ENCODE peak calls at places on chromosome 4, in seven cellular contexts. S is Calu3; U is T1000; P is stimulated activated CD8-positive, alpha-beta memory T cell treated with anti-CD3 and anti-CD28 coated beads, Interleukin-2, amount 100 ng/mL, for 48 hours; C is Right ventricle myocardium inferior; T is nephron progenitor cell; J is fibroblast of the conjunctiva. R is an unnamed sample.

GRCh38 chr4:113645771-113646455 is 115.6 kb downstream of the CAMK2D start:
- DNase-seq in U (peak), P (no peak), S (peak), T (no peak), C (no peak), J (no peak), R (no peak)

GRCh38 chr4:170091069-170091696 is 1.4 kb upstream of the AADAT start:
- DNase-seq in T (peak), U (no peak), J (no peak), P (no peak), S (peak), C (no peak), R (no peak)

GRCh38 chr4:85005865-85006377 is 39.4 kb upstream of the WDFY3 start:
- DNase-seq in T (no peak), C (no peak), S (peak), J (peak), U (peak), P (no peak), R (no peak)

GRCh38 chr4:114378306-114378903 is 220.2 kb upstream of the UGT8 start:
- DNase-seq in J (peak), T (no peak), U (no peak), S (peak), P (no peak), C (no peak), R (no peak)

GRCh38 chr4:99572527-99573240 is 1.9 kb upstream of the MTTP start:
- DNase-seq in T (no peak), P (no peak), C (no peak), J (no peak), U (no peak), S (no peak), R (no peak)

GRCh38 chr4:41622816-41623215 is 84.9 kb downstream of the LIMCH1 start:
- DNase-seq in P (no peak), C (no peak), J (no peak), U (no peak), T (no peak), S (no peak), R (no peak)

GRCh38 chr4:24168658-24169057 is 278.8 kb upstream of the PPARGC1A start:
- DNase-seq in T (no peak), S (no peak), P (no peak), J (no peak), C (no peak), U (no peak), R (no peak)

GRCh38 chr4:52868138-52868537 is 6.0 kb downstream of the RASL11B start:
- DNase-seq in S (no peak), P (no peak), J (no peak), C (peak), U (no peak), T (peak), R (no peak)

GRCh38 chr4:94570558-94570957 is 118.8 kb downstream of the PDLIM5 start:
- DNase-seq in P (no peak), J (no peak), C (no peak), U (no peak), S (no peak), T (peak), R (no peak)

GRCh38 chr4:23016981-23017380 is 324.2 kb downstream of the GBA3 start:
- DNase-seq in U (no peak), C (no peak), P (no peak), T (no peak), J (no peak), S (no peak), R (no peak)

GRCh38 chr4:156774422-156774821 is 197.2 kb downstream of the PDGFC start:
- DNase-seq in J (peak), U (no peak), S (no peak), C (peak), P (no peak), T (no peak), R (no peak)

GRCh38 chr4:1767058-1767769 is 25.9 kb upstream of the FGFR3 start:
- DNase-seq in J (no peak), S (peak), P (no peak), U (no peak), C (no peak), T (peak), R (no peak)

GRCh38 chr4:84298023-84298718 is 200.9 kb downstream of the NKX6-1 start:
- DNase-seq in U (no peak), C (no peak), J (no peak), T (no peak), P (no peak), S (no peak), R (no peak)

GRCh38 chr4:4555916-4556315 is 14.1 kb upstream of the STX18 start:
- DNase-seq in T (no peak), S (no peak), J (no peak), U (no peak), C (no peak), P (no peak), R (no peak)

GRCh38 chr4:87497141-87497540 is 32.0 kb downstream of the SPARCL1 start:
- DNase-seq in T (no peak), C (no peak), U (no peak), J (no peak), P (no peak), S (no peak), R (peak)

GRCh38 chr4:82360298-82361177 is 13.3 kb downstream of the HNRNPD start:
- DNase-seq in C (no peak), P (no peak), T (no peak), S (no peak), U (no peak), J (no peak), R (peak)

GRCh38 chr4:16505726-16506125 is 279.5 kb upstream of the TAPT1 start:
- DNase-seq in S (no peak), U (no peak), P (no peak), J (no peak), C (no peak), T (peak), R (no peak)

GRCh38 chr4:77187231-77187630 is 30.2 kb downstream of the CCNG2 start:
- DNase-seq in T (no peak), U (no peak), C (no peak), P (no peak), J (no peak), S (no peak), R (no peak)

GRCh38 chr4:123830920-123831319 is 434.3 kb downstream of the SPRY1 start:
- DNase-seq in C (no peak), J (no peak), U (no peak), P (no peak), T (no peak), S (no peak), R (no peak)

GRCh38 chr4:139672732-139673131 is 7.1 kb downstream of the MGST2 start:
- DNase-seq in S (no peak), T (no peak), P (no peak), J (no peak), C (no peak), U (no peak), R (no peak)

GRCh38 chr4:120703908-120704307 is 218.6 kb downstream of the PRDM5 start:
- DNase-seq in C (no peak), T (no peak), P (no peak), J (no peak), U (no peak), S (no peak), R (no peak)

GRCh38 chr4:68180858-68181531 is 51.3 kb upstream of the TMPRSS11F start:
- DNase-seq in U (no peak), P (no peak), J (no peak), C (no peak), S (no peak), T (no peak), R (no peak)

GRCh38 chr4:39568805-39569204 is 41.6 kb upstream of the UGDH start:
- DNase-seq in U (no peak), C (no peak), T (no peak), J (no peak), S (peak), P (no peak), R (no peak)

GRCh38 chr4:158193171-158193749 is 17.0 kb upstream of the TMEM144 start:
- DNase-seq in T (no peak), P (no peak), J (no peak), U (no peak), S (no peak), C (no peak), R (peak)

GRCh38 chr4:189200346-189200745 is 740.3 kb upstream of the FRG1 start:
- DNase-seq in C (no peak), S (no peak), U (no peak), P (no peak), J (no peak), T (no peak), R (no peak)

GRCh38 chr4:111556141-111556781 is 589.0 kb upstream of the FAM241A start:
- DNase-seq in P (no peak), S (no peak), U (no peak), C (no peak), T (no peak), J (peak), R (no peak)

GRCh38 chr4:97643179-97643578 is 500.1 kb downstream of the STPG2 start:
- DNase-seq in J (no peak), T (no peak), C (no peak), S (no peak), U (no peak), P (no peak), R (no peak)

GRCh38 chr4:94758700-94759399 is 1.1 kb downstream of the BMPR1B start:
- DNase-seq in T (peak), P (no peak), J (no peak), U (no peak), S (peak), C (no peak), R (peak)

GRCh38 chr4:157999723-158000122 is 173.1 kb downstream of the GASK1B start:
- DNase-seq in S (no peak), T (no peak), C (no peak), P (no peak), U (no peak), J (no peak), R (no peak)

GRCh38 chr4:141955696-141956095 is 319.3 kb downstream of the IL15 start:
- DNase-seq in P (no peak), J (no peak), U (no peak), T (no peak), S (no peak), C (no peak), R (no peak)

GRCh38 chr4:141503260-141503659 is 133.1 kb upstream of the IL15 start:
- DNase-seq in T (no peak), J (no peak), P (no peak), S (no peak), C (no peak), U (no peak), R (no peak)

GRCh38 chr4:118190903-118191302 is 156.6 kb downstream of the NDST3 start:
- DNase-seq in S (no peak), U (no peak), P (no peak), J (no peak), T (no peak), C (no peak), R (no peak)

GRCh38 chr4:183403486-183403885 is 41.0 kb upstream of the CDKN2AIP start:
- DNase-seq in U (no peak), J (no peak), S (no peak), T (no peak), C (no peak), P (no peak), R (no peak)

GRCh38 chr4:177047070-177047850 is 254.5 kb upstream of the VEGFC start:
- DNase-seq in J (peak), C (no peak), P (peak), U (peak), S (peak), T (peak), R (peak)

GRCh38 chr4:14184265-14184664 is 556.7 kb upstream of the BOD1L1 start:
- DNase-seq in S (no peak), U (no peak), T (peak), C (no peak), P (no peak), J (peak), R (peak)

GRCh38 chr4:53788011-53788410 is 196.7 kb upstream of the LNX1 start:
- DNase-seq in J (no peak), P (no peak), U (no peak), T (no peak), C (no peak), S (no peak), R (no peak)

GRCh38 chr4:137310593-137311490 is 221.5 kb downstream of the PCDH18 start:
- DNase-seq in U (no peak), C (no peak), S (no peak), J (peak), T (no peak), P (no peak), R (no peak)

GRCh38 chr4:183987529-183987946 is 82.4 kb downstream of the STOX2 start:
- DNase-seq in T (peak), C (peak), S (peak), J (peak), U (peak), P (no peak), R (no peak)

GRCh38 chr4:169243808-169244207 is 26.9 kb downstream of the SH3RF1 start:
- DNase-seq in U (no peak), S (no peak), P (no peak), J (peak), T (no peak), C (no peak), R (no peak)

R was measured in KBM-7.